ENCODE peak calls at places on chromosome 15, in eight cellular contexts. B is mucosa of gallbladder; Z is KG1; U is iPS DF 19.7; G is neural progenitor cell; E is NCI-H1417; V is activated naive CD8-positive, alpha-beta T cell treated with anti-CD3 and anti-CD28 coated beads for 36 hours; Y is adrenal gland. S is an unnamed sample.
A peak's percentile ranks its signal among the peaks of the same experiment; 100 is the strongest.

GRCh38 chr15:95845862-95846515 is 484.5 kb upstream of the NR2F2 start:
- DNase-seq in B (no peak), Z (no peak), U (no peak), G (peak; percentile 90), E (no peak), V (no peak), Y (peak; percentile 26), S (no peak)

GRCh38 chr15:85750807-85751730 is 43.7 kb downstream of the KLHL25 start:
- DNase-seq in B (no peak), Z (no peak), U (no peak), G (peak; percentile 84), E (no peak), V (no peak), Y (no peak), S (peak; percentile 75)

GRCh38 chr15:49847436-49847835 is 226.6 kb downstream of the DTWD1 start:
- DNase-seq in B (no peak), Z (no peak), U (no peak), G (no peak), E (no peak), V (no peak), Y (no peak), S (no peak)

GRCh38 chr15:74302821-74303359 is 64.6 kb downstream of the CYP11A1 start:
- DNase-seq in B (no peak), Z (no peak), U (no peak), G (peak; percentile 80), E (peak; percentile 88), V (peak; percentile 41), Y (no peak), S (no peak)

GRCh38 chr15:84878504-84878903 is 6.0 kb upstream of the SLC28A1 start:
- DNase-seq in B (peak; percentile 73), Z (peak; percentile 9), U (peak; percentile 30), G (peak; percentile 81), E (peak; percentile 68), V (peak; percentile 56), Y (peak; percentile 71), S (peak; percentile 55)

GRCh38 chr15:49495993-49496747 is 73.1 kb downstream of the FGF7 start:
- DNase-seq in B (no peak), Z (no peak), U (no peak), G (no peak), E (no peak), V (no peak), Y (no peak), S (no peak)

GRCh38 chr15:86329311-86330013 is 249.8 kb downstream of the AGBL1 start:
- DNase-seq in B (no peak), Z (no peak), U (no peak), G (no peak), E (no peak), V (no peak), Y (no peak), S (no peak)

GRCh38 chr15:25532269-25532668 is 93.4 kb upstream of the UBE3A start:
- DNase-seq in B (no peak), Z (no peak), U (no peak), G (no peak), E (no peak), V (no peak), Y (no peak), S (no peak)

GRCh38 chr15:40336129-40337122 is 4.3 kb downstream of the CCDC9B start:
- DNase-seq in B (no peak), Z (no peak), U (no peak), G (peak; percentile 60), E (peak; percentile 38), V (no peak), Y (no peak), S (no peak)

S was measured in NT2/D1.